ENCODE peak calls at places on chromosomes 5 and 9, in four cellular contexts. One of them, this sample, is unnamed.

GRCh38 chr9:79764377-79764776 is 192.6 kb downstream of the TLE4 start:
- DNase-seq in GM23338: no peak
- DNase-seq in transverse colon: peak; percentile 38
- DNase-seq in GM12878: no peak
- DNase-seq in this sample: no peak

GRCh38 chr9:16363073-16363781 is 507.2 kb downstream of the BNC2 start:
- DNase-seq in GM23338: no peak
- DNase-seq in transverse colon: no peak
- DNase-seq in GM12878: no peak
- DNase-seq in this sample: no peak

GRCh38 chr9:115672477-115673316 is 480.9 kb upstream of the PAPPA start:
- DNase-seq in GM23338: peak; percentile 10
- DNase-seq in transverse colon: no peak
- DNase-seq in GM12878: no peak
- DNase-seq in this sample: no peak

GRCh38 chr9:20559236-20559896 is 62.9 kb downstream of the MLLT3 start:
- DNase-seq in GM23338: no peak
- DNase-seq in transverse colon: no peak
- DNase-seq in GM12878: no peak
- DNase-seq in this sample: no peak

GRCh38 chr5:16538001-16538400 is 72.4 kb upstream of the ZNF622 start:
- DNase-seq in GM23338: no peak
- DNase-seq in transverse colon: no peak
- DNase-seq in GM12878: no peak
- DNase-seq in this sample: no peak

GRCh38 chr5:66701244-66701643 is 105.1 kb downstream of the MAST4 start:
- DNase-seq in GM23338: no peak
- DNase-seq in transverse colon: no peak
- DNase-seq in GM12878: no peak
- DNase-seq in this sample: no peak

GRCh38 chr5:56011835-56012234 is 17.1 kb upstream of the IL6ST start:
- DNase-seq in GM23338: no peak
- DNase-seq in transverse colon: no peak
- DNase-seq in GM12878: no peak
- DNase-seq in this sample: no peak

GRCh38 chr5:10538103-10538788 is 25.6 kb upstream of the ANKRD33B start:
- DNase-seq in GM23338: no peak
- DNase-seq in transverse colon: no peak
- DNase-seq in GM12878: no peak
- DNase-seq in this sample: no peak

GRCh38 chr5:80588858-80589540 is 18.9 kb upstream of the ANKRD34B start:
- DNase-seq in GM23338: no peak
- DNase-seq in transverse colon: no peak
- DNase-seq in GM12878: no peak
- DNase-seq in this sample: no peak

GRCh38 chr5:95244479-95244878 is 40.4 kb downstream of the MCTP1 start:
- DNase-seq in GM23338: no peak
- DNase-seq in transverse colon: no peak
- DNase-seq in GM12878: no peak
- DNase-seq in this sample: no peak

GRCh38 chr5:511476-511875 is 12.8 kb downstream of the SLC9A3 start:
- DNase-seq in GM23338: no peak
- DNase-seq in transverse colon: no peak
- DNase-seq in GM12878: no peak
- DNase-seq in this sample: no peak

GRCh38 chr5:154648706-154649105 is 106.5 kb upstream of the LARP1 start:
- DNase-seq in GM23338: peak; percentile 24
- DNase-seq in transverse colon: no peak
- DNase-seq in GM12878: no peak
- DNase-seq in this sample: no peak

GRCh38 chr9:126331964-126332748 is 5.5 kb downstream of the MVB12B start:
- DNase-seq in GM23338: no peak
- DNase-seq in transverse colon: no peak
- DNase-seq in GM12878: no peak
- DNase-seq in this sample: no peak

GRCh38 chr5:133756756-133757155 is 144.4 kb upstream of the FSTL4 start:
- DNase-seq in GM23338: no peak
- DNase-seq in transverse colon: no peak
- DNase-seq in GM12878: no peak
- DNase-seq in this sample: no peak

GRCh38 chr9:134189475-134190231 is 25.3 kb upstream of the RNU6ATAC start:
- DNase-seq in GM23338: no peak
- DNase-seq in transverse colon: no peak
- DNase-seq in GM12878: no peak
- DNase-seq in this sample: no peak

GRCh38 chr5:173697931-173698579 is 81.6 kb upstream of the BOD1 start:
- DNase-seq in GM23338: no peak
- DNase-seq in transverse colon: peak; percentile 29
- DNase-seq in GM12878: no peak
- DNase-seq in this sample: no peak

GRCh38 chr5:66230551-66230950 is 86.5 kb downstream of the SREK1 start:
- DNase-seq in GM23338: peak; percentile 70
- DNase-seq in transverse colon: no peak
- DNase-seq in GM12878: no peak
- DNase-seq in this sample: no peak

GRCh38 chr5:106412606-106413005 is 1258.1 kb downstream of the EFNA5 start:
- DNase-seq in GM23338: no peak
- DNase-seq in transverse colon: no peak
- DNase-seq in GM12878: no peak
- DNase-seq in this sample: no peak

GRCh38 chr5:22835630-22836029 is 17.5 kb downstream of the CDH12 start:
- DNase-seq in GM23338: peak; percentile 1
- DNase-seq in transverse colon: no peak
- DNase-seq in GM12878: no peak
- DNase-seq in this sample: no peak

GRCh38 chr5:34538026-34538672 is 118.0 kb upstream of the RAI14 start:
- DNase-seq in GM23338: peak; percentile 38
- DNase-seq in transverse colon: no peak
- DNase-seq in GM12878: no peak
- DNase-seq in this sample: no peak

GRCh38 chr5:87116821-87117512 is 150.7 kb upstream of the RASA1 start:
- DNase-seq in GM23338: no peak
- DNase-seq in transverse colon: no peak
- DNase-seq in GM12878: peak; percentile 89
- DNase-seq in this sample: no peak

GRCh38 chr9:121566401-121567141 is 66.9 kb upstream of the GGTA1 start:
- DNase-seq in GM23338: no peak
- DNase-seq in transverse colon: peak; percentile 13
- DNase-seq in GM12878: no peak
- DNase-seq in this sample: no peak

GRCh38 chr9:135244271-135244691 is 156.8 kb downstream of the OLFM1 start:
- DNase-seq in GM23338: no peak
- DNase-seq in transverse colon: no peak
- DNase-seq in GM12878: no peak
- DNase-seq in this sample: no peak

GRCh38 chr5:97102010-97102470 is 40.4 kb downstream of the LIX1 start:
- DNase-seq in GM23338: peak; percentile 63
- DNase-seq in transverse colon: no peak
- DNase-seq in GM12878: no peak
- DNase-seq in this sample: no peak

GRCh38 chr5:172078726-172079345 is 72.4 kb upstream of the FBXW11 start:
- DNase-seq in GM23338: no peak
- DNase-seq in transverse colon: no peak
- DNase-seq in GM12878: no peak
- DNase-seq in this sample: no peak

GRCh38 chr9:79570449-79571308 is 1.1 kb upstream of the TLE4 start:
- DNase-seq in GM23338: peak; percentile 89
- DNase-seq in transverse colon: peak; percentile 47
- DNase-seq in GM12878: no peak
- DNase-seq in this sample: peak; percentile 58

GRCh38 chr5:69450116-69450515 is 35.2 kb downstream of the MARVELD2 start:
- DNase-seq in GM23338: no peak
- DNase-seq in transverse colon: no peak
- DNase-seq in GM12878: no peak
- DNase-seq in this sample: no peak

GRCh38 chr5:95773325-95774059 is 42.4 kb downstream of the RHOBTB3 start:
- DNase-seq in GM23338: no peak
- DNase-seq in transverse colon: no peak
- DNase-seq in GM12878: no peak
- DNase-seq in this sample: no peak

GRCh38 chr5:1416856-1417469 is 28.3 kb downstream of the SLC6A3 start:
- DNase-seq in GM23338: no peak
- DNase-seq in transverse colon: no peak
- DNase-seq in GM12878: no peak
- DNase-seq in this sample: no peak

GRCh38 chr5:5497132-5497748 is 74.8 kb downstream of the ICE1 start:
- DNase-seq in GM23338: peak; percentile 78
- DNase-seq in transverse colon: peak; percentile 18
- DNase-seq in GM12878: no peak
- DNase-seq in this sample: no peak

GRCh38 chr5:932151-932627 is 39.5 kb downstream of the TRIP13 start:
- DNase-seq in GM23338: no peak
- DNase-seq in transverse colon: no peak
- DNase-seq in GM12878: no peak
- DNase-seq in this sample: no peak

GRCh38 chr5:171592076-171592475 is 172.6 kb downstream of the FGF18 start:
- DNase-seq in GM23338: no peak
- DNase-seq in transverse colon: no peak
- DNase-seq in GM12878: no peak
- DNase-seq in this sample: no peak

GRCh38 chr5:38208782-38209378 is 49.5 kb upstream of the EGFLAM start:
- DNase-seq in GM23338: peak; percentile 80
- DNase-seq in transverse colon: no peak
- DNase-seq in GM12878: no peak
- DNase-seq in this sample: no peak

GRCh38 chr5:17381926-17382325 is 116.1 kb upstream of the TAF11L2 start:
- DNase-seq in GM23338: no peak
- DNase-seq in transverse colon: peak; percentile 24
- DNase-seq in GM12878: no peak
- DNase-seq in this sample: no peak

GRCh38 chr5:147310059-147310704 is 75.4 kb downstream of the STK32A start:
- DNase-seq in GM23338: peak; percentile 33
- DNase-seq in transverse colon: peak; percentile 87
- DNase-seq in GM12878: no peak
- DNase-seq in this sample: peak; percentile 69

GRCh38 chr9:120965344-120966004 is 38.9 kb upstream of the TRAF1 start:
- DNase-seq in GM23338: peak; percentile 90
- DNase-seq in transverse colon: no peak
- DNase-seq in GM12878: no peak
- DNase-seq in this sample: no peak

GRCh38 chr9:121383715-121384114 is 13.7 kb upstream of the STOM start:
- DNase-seq in GM23338: no peak
- DNase-seq in transverse colon: no peak
- DNase-seq in GM12878: no peak
- DNase-seq in this sample: no peak

GRCh38 chr5:138668451-138668850 is 84.8 kb upstream of the CTNNA1 start:
- DNase-seq in GM23338: no peak
- DNase-seq in transverse colon: no peak
- DNase-seq in GM12878: no peak
- DNase-seq in this sample: peak; percentile 34

GRCh38 chr9:27476870-27477269 is 47.2 kb upstream of the IFNK start:
- DNase-seq in GM23338: no peak
- DNase-seq in transverse colon: no peak
- DNase-seq in GM12878: no peak
- DNase-seq in this sample: no peak

GRCh38 chr5:179696605-179697004 is 2.2 kb upstream of the CANX start:
- DNase-seq in GM23338: no peak
- DNase-seq in transverse colon: no peak
- DNase-seq in GM12878: no peak
- DNase-seq in this sample: no peak
- H3K27ac ChIP-seq in GM23338: peak overlapping the region; percentile 37
- H3K27ac ChIP-seq in transverse colon: peak overlapping the region; percentile 53
- H3K27ac ChIP-seq in GM12878: peak overlapping the region; percentile 97
- H3K27ac ChIP-seq in this sample: no peak overlapping the region

GRCh38 chr9:124840300-124840833 is 12.9 kb upstream of the WDR38 start:
- DNase-seq in GM23338: peak; percentile 72
- DNase-seq in transverse colon: no peak
- DNase-seq in GM12878: no peak
- DNase-seq in this sample: no peak
- TF ChIP-seq POLR2AphosphoS5 in GM23338: no peak
- TF ChIP-seq POLR2AphosphoS5 in transverse colon: no peak
- TF ChIP-seq POLR2AphosphoS5 in GM12878: no peak
- TF ChIP-seq POLR2AphosphoS5 in this sample: no peak

GRCh38 chr9:99118782-99119466 is 14.0 kb downstream of the TGFBR1 start:
- DNase-seq in GM23338: no peak
- DNase-seq in transverse colon: peak; percentile 33
- DNase-seq in GM12878: peak; percentile 76
- DNase-seq in this sample: no peak

GRCh38 chr9:99114846-99115500 is 10.1 kb downstream of the TGFBR1 start:
- DNase-seq in GM23338: no peak
- DNase-seq in transverse colon: no peak
- DNase-seq in GM12878: no peak
- DNase-seq in this sample: no peak

GRCh38 chr9:99113418-99114048 is 8.6 kb downstream of the TGFBR1 start:
- DNase-seq in GM23338: no peak
- DNase-seq in transverse colon: no peak
- DNase-seq in GM12878: no peak
- DNase-seq in this sample: no peak

GRCh38 chr9:99114049-99114440 is 9.1 kb downstream of the TGFBR1 start:
- DNase-seq in GM23338: no peak
- DNase-seq in transverse colon: no peak
- DNase-seq in GM12878: no peak
- DNase-seq in this sample: no peak

GRCh38 chr9:99115947-99116543 is 11.1 kb downstream of the TGFBR1 start:
- DNase-seq in GM23338: peak; percentile 33
- DNase-seq in transverse colon: no peak
- DNase-seq in GM12878: no peak
- DNase-seq in this sample: no peak
- H3K4me1 ChIP-seq in GM23338: peaks cover 58% of the 10 kb centered on the region
- H3K4me1 ChIP-seq in transverse colon: peaks cover 14% of the 10 kb centered on the region
- H3K4me1 ChIP-seq in GM12878: peaks cover 22% of the 10 kb centered on the region
- H3K4me1 ChIP-seq in this sample: no peaks in the 10 kb centered on the region

GRCh38 chr9:128094950-128095544 is 27.0 kb downstream of the SLC25A25 start:
- DNase-seq in GM23338: no peak
- DNase-seq in transverse colon: no peak
- DNase-seq in GM12878: no peak
- DNase-seq in this sample: no peak
- H3K27ac ChIP-seq in GM23338: peak overlapping the region; percentile 87
- H3K27ac ChIP-seq in transverse colon: peak overlapping the region; percentile 89
- H3K27ac ChIP-seq in GM12878: peak overlapping the region; percentile 51
- H3K27ac ChIP-seq in this sample: peak overlapping the region; percentile 98

GRCh38 chr5:90878081-90878480 is 319.5 kb downstream of the ADGRV1 start:
- DNase-seq in GM23338: no peak
- DNase-seq in transverse colon: peak; percentile 13
- DNase-seq in GM12878: no peak
- DNase-seq in this sample: no peak
- TF ChIP-seq POLR2AphosphoS5 in GM23338: no peak
- TF ChIP-seq POLR2AphosphoS5 in transverse colon: no peak
- TF ChIP-seq POLR2AphosphoS5 in GM12878: no peak
- TF ChIP-seq POLR2AphosphoS5 in this sample: no peak

GRCh38 chr9:136703231-136703870 is 9.0 kb upstream of the DIPK1B start:
- DNase-seq in GM23338: no peak
- DNase-seq in transverse colon: no peak
- DNase-seq in GM12878: no peak
- DNase-seq in this sample: no peak
- H3K4me1 ChIP-seq in GM23338: no peaks in the 10 kb centered on the region
- H3K4me1 ChIP-seq in transverse colon: no peaks in the 10 kb centered on the region
- H3K4me1 ChIP-seq in GM12878: peaks cover 20% of the 10 kb centered on the region
- H3K4me1 ChIP-seq in this sample: no peaks in the 10 kb centered on the region

DNA sequence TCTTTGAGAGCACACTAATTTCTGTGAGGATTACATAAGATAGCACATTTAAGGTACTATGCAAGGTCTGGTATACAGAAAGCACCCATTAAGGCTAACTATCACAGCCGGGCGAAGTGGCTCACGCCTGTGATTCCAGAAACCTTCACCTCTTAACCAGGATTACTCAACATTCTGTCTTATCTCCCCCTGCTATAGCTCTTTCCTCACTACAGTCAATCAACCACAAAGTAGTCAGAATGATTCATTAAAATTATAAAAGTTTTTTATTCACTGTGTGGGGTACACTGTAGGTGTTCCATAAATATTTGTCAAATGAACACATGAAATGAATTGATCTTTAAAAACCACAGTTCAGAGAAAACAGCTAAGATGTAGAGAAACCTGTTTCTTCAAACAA is 48.7 kb downstream of the CHD1 start:
- DNase-seq in GM23338: no peak
- DNase-seq in transverse colon: no peak
- DNase-seq in GM12878: no peak
- DNase-seq in this sample: no peak
- H3K27ac ChIP-seq in GM23338: no peak overlapping the region
- H3K27ac ChIP-seq in transverse colon: no peak overlapping the region
- H3K27ac ChIP-seq in GM12878: no peak overlapping the region
- H3K27ac ChIP-seq in this sample: no peak overlapping the region